ENCODE peak calls at places on chromosome 3, in six cellular contexts. P is cardiac fibroblast, L is colonic mucosa, A is K562, Q is astrocyte of the spinal cord, E is lower leg skin. O is an unnamed sample.
A peak's percentile ranks its signal among the peaks of the same experiment; 100 is the strongest.

GRCh38 chr3:14947105-14947885 is at the start of gene NR2C2:
- DNase-seq in Q (peak; percentile 74), A (peak; percentile 96), P (peak; percentile 86), L (peak; percentile 91), E (peak; percentile 98), O (peak; percentile 88)

GRCh38 chr3:66836363-66837152 is 161.5 kb upstream of the KBTBD8 start:
- DNase-seq in E (no peak), A (no peak), L (no peak), P (no peak), Q (peak; percentile 20), O (peak; percentile 10)

GRCh38 chr3:149151843-149152242 is 22.4 kb downstream of the HPS3 start:
- DNase-seq in Q (peak; percentile 80), E (no peak), P (peak; percentile 54), A (peak; percentile 68), L (no peak), O (peak; percentile 28)

GRCh38 chr3:127690106-127690505 is 17.4 kb downstream of the ABTB1 start:
- DNase-seq in E (no peak), L (no peak), A (no peak), Q (peak; percentile 76), P (peak; percentile 78), O (peak; percentile 63)

GRCh38 chr3:184391266-184391665 is 11.4 kb downstream of the CHRD start:
- DNase-seq in E (no peak), P (no peak), L (no peak), A (no peak), Q (no peak), O (no peak)

GRCh38 chr3:20861454-20861853 is 675.4 kb upstream of the SGO1 start:
- DNase-seq in E (no peak), L (no peak), P (no peak), Q (no peak), A (no peak), O (no peak)

GRCh38 chr3:120642368-120642948 is 39.6 kb downstream of the HGD start:
- DNase-seq in P (peak; percentile 81), A (peak; percentile 70), L (no peak), E (no peak), Q (peak; percentile 20), O (no peak)

GRCh38 chr3:127822166-127822835 is at the start of gene MGLL:
- DNase-seq in A (no peak), E (peak; percentile 91), L (peak; percentile 66), P (peak; percentile 45), Q (peak; percentile 51), O (peak; percentile 54)

GRCh38 chr3:122183521-122183892 is at the start of gene CASR:
- DNase-seq in Q (no peak), L (no peak), A (no peak), P (no peak), E (no peak), O (no peak)

GRCh38 chr3:172448661-172449467 is 608 bp upstream of the GHSR start:
- DNase-seq in A (no peak), E (no peak), P (no peak), L (no peak), Q (no peak), O (no peak)

GRCh38 chr3:160287666-160288065 is 62.4 kb downstream of the C3orf80 start:
- DNase-seq in A (no peak), E (no peak), L (no peak), Q (no peak), P (peak; percentile 53), O (no peak)

GRCh38 chr3:183958226-183958625 is 59.5 kb downstream of the ABCC5 start:
- DNase-seq in A (no peak), L (no peak), P (no peak), Q (no peak), E (no peak), O (peak; percentile 73)

GRCh38 chr3:10459954-10460754 is 45.2 kb downstream of the ATP2B2 start:
- DNase-seq in L (peak; percentile 36), P (peak; percentile 72), Q (peak; percentile 82), E (no peak), A (peak; percentile 81), O (peak; percentile 85)

GRCh38 chr3:15368561-15369135 is 36.3 kb upstream of the SH3BP5 start:
- DNase-seq in Q (no peak), P (peak; percentile 34), E (peak; percentile 69), L (no peak), A (no peak), O (no peak)

GRCh38 chr3:119239421-119239820 is 1.3 kb downstream of the B4GALT4 start:
- DNase-seq in P (no peak), Q (peak; percentile 10), A (no peak), L (no peak), E (no peak), O (peak; percentile 43)

GRCh38 chr3:117661636-117662095 is 952.1 kb downstream of the TUSC7 start:
- DNase-seq in A (no peak), L (no peak), Q (no peak), P (peak; percentile 5), E (no peak), O (no peak)

GRCh38 chr3:45313743-45314403 is 74.5 kb upstream of the LARS2 start:
- DNase-seq in A (no peak), L (no peak), E (no peak), Q (no peak), P (no peak), O (no peak)

GRCh38 chr3:48088056-48088748 is 72.0 kb upstream of the MAP4 start:
- DNase-seq in Q (peak; percentile 48), L (peak; percentile 46), P (peak; percentile 32), E (peak; percentile 89), A (peak; percentile 53), O (no peak)

GRCh38 chr3:187262360-187262759 is 29.2 kb downstream of the MASP1 start:
- DNase-seq in E (no peak), L (no peak), Q (no peak), A (no peak), P (no peak), O (no peak)

GRCh38 chr3:46875560-46875959 is 2.0 kb upstream of the PTH1R start:
- DNase-seq in L (no peak), E (no peak), Q (no peak), A (no peak), P (no peak), O (no peak)

GRCh38 chr3:14632445-14632930 is 19.1 kb upstream of the CCDC174 start:
- DNase-seq in P (no peak), A (no peak), Q (no peak), L (no peak), E (no peak), O (no peak)

GRCh38 chr3:37920156-37920686 is 58.5 kb downstream of the CTDSPL start:
- DNase-seq in L (no peak), E (peak; percentile 53), Q (no peak), P (no peak), A (no peak), O (no peak)

GRCh38 chr3:172129868-172130751 is 90.7 kb downstream of the FNDC3B start:
- DNase-seq in A (peak; percentile 90), Q (peak; percentile 98), L (peak; percentile 82), P (peak; percentile 99), E (peak; percentile 98), O (peak; percentile 98)

GRCh38 chr3:126621171-126621570 is 33.8 kb downstream of the TXNRD3 start:
- DNase-seq in P (peak; percentile 61), E (no peak), L (no peak), Q (peak; percentile 27), A (no peak), O (peak; percentile 31)

GRCh38 chr3:189186093-189186492 is 14.3 kb downstream of the TPRG1 start:
- DNase-seq in A (no peak), P (peak; percentile 61), E (no peak), Q (peak; percentile 59), L (no peak), O (no peak)

GRCh38 chr3:10361375-10361774 is 40.5 kb upstream of the SEC13 start:
- DNase-seq in P (no peak), A (no peak), E (no peak), L (no peak), Q (no peak), O (no peak)

DNA sequence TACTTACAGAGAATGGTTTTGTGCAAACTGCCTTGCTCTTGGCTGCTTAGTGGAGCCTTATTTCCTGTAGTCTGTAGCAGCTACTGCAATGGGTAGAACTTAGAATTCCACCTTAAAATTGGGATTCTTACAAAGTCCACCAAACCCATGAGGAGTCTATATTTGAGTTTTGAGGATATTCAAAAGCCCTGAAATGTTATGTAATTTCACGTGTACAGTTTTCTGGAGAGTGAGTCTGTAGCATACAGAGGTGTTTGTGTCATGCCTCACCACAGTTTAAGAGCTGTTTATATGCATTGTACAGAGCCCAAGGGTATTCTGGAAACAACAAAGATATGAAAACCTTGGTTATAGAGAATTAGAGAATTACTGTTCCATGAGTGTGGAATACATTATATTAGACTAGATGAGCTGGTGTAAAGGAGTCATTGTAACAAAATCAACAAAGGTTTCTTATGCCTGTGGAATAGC is 114.4 kb downstream of the MBNL1 start:
- DNase-seq in L (no peak), E (no peak), Q (no peak), A (no peak), P (peak; percentile 23), O (no peak)
- H3K4me3 ChIP-seq in L (no peak overlapping the region), E (no peak overlapping the region), Q (no peak overlapping the region), A (no peak overlapping the region), P (no peak overlapping the region), O (no peak overlapping the region)

GRCh38 chr3:135564696-135565095 is 400.8 kb upstream of the PPP2R3A start:
- DNase-seq in A (no peak), P (no peak), E (no peak), Q (no peak), L (no peak), O (no peak)

GRCh38 chr3:135565481-135565880 is 400.0 kb upstream of the PPP2R3A start:
- DNase-seq in P (no peak), E (no peak), Q (no peak), L (no peak), A (no peak), O (no peak)

GRCh38 chr3:135567223-135567622 is 398.3 kb upstream of the PPP2R3A start:
- DNase-seq in Q (no peak), A (no peak), L (no peak), P (no peak), E (no peak), O (no peak)
- H3K4me3 ChIP-seq in Q (no peak overlapping the region), A (no peak overlapping the region), L (no peak overlapping the region), P (no peak overlapping the region), E (no peak overlapping the region), O (no peak overlapping the region)

DNA sequence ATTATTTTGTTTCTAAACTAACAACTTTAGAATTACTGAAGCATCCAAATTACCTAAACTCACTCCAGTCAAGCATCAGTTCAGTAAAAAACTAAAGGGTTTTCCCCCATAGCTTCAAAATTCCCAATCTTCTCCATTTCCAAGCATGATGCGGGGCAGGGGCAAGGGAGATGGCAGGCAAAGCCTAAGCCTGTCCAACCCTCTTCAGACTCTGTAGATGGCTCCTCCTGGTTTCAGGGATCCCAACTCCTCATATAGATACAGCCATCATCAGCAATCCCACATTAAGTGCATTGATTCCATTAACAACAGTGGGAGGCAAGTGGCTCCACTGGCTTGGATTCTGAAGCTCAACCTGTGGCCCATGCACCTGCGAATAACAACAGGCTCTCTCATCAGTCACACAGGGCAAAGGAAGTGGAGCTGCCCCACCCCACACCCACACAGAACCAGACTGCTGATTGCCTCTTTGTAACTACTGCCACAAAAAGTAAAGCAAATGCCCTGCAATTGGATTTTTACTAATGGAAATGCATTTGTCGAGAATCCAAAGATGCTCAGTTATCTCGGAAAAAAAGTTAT is 14.9 kb downstream of the SFMBT1 start:
- DNase-seq in P (no peak), Q (no peak), E (no peak), A (no peak), L (peak; percentile 68), O (no peak)
- H3K4me3 ChIP-seq in P (no peak overlapping the region), Q (no peak overlapping the region), E (no peak overlapping the region), A (no peak overlapping the region), L (no peak overlapping the region), O (no peak overlapping the region)

DNA sequence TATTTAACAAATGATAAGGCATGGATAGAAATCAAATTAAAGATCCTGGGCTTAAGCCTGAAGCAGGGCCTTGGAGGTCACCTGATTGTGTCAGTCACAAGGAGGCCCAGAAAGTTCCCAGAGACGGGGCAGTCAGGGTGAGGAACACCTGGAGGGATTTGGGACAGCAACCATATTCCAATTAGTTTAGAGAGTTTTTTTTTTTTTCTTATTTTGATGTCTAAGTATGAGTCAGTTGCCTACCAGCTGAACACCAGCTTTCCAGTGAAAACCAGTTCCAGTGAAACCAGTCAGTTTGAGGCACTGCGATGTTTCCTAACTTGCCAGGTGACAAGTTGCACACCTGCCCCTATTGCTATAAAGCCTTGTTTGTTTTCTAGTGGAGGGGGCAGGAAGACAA is 350.7 kb upstream of the AZI2 start:
- DNase-seq in E (no peak), L (peak; percentile 41), Q (no peak), P (no peak), A (no peak), O (peak; percentile 28)
- H3K4me3 ChIP-seq in E (no peak overlapping the region), L (no peak overlapping the region), Q (no peak overlapping the region), P (no peak overlapping the region), A (no peak overlapping the region), O (no peak overlapping the region)